ENCODE peak calls at places on chromosomes 11 and 22, in six cellular contexts. One of them, this sample, is unnamed.

GRCh38 chr11:125903753-125904659 is at the start of gene DDX25:
- DNase-seq in T-helper 1 cell: peak
- DNase-seq in effector CD4-positive, alpha-beta T cell: peak
- DNase-seq in A549: no peak
- DNase-seq in HEK293T: no peak
- DNase-seq in HT1080: no peak
- DNase-seq in this sample: peak

GRCh38 chr11:130109441-130109840 is 39.7 kb downstream of the APLP2 start:
- DNase-seq in T-helper 1 cell: no peak
- DNase-seq in effector CD4-positive, alpha-beta T cell: no peak
- DNase-seq in A549: no peak
- DNase-seq in HEK293T: no peak
- DNase-seq in HT1080: no peak
- DNase-seq in this sample: no peak

GRCh38 chr11:128714881-128715280 is 21.0 kb downstream of the FLI1 start:
- DNase-seq in T-helper 1 cell: no peak
- DNase-seq in effector CD4-positive, alpha-beta T cell: no peak
- DNase-seq in A549: no peak
- DNase-seq in HEK293T: no peak
- DNase-seq in HT1080: peak
- DNase-seq in this sample: no peak

GRCh38 chr11:76659672-76660532 is 10.6 kb downstream of the LRRC32 start:
- DNase-seq in T-helper 1 cell: no peak
- DNase-seq in effector CD4-positive, alpha-beta T cell: no peak
- DNase-seq in A549: no peak
- DNase-seq in HEK293T: no peak
- DNase-seq in HT1080: no peak
- DNase-seq in this sample: no peak

GRCh38 chr11:121328967-121329653 is 36.5 kb downstream of the SC5D start:
- DNase-seq in T-helper 1 cell: no peak
- DNase-seq in effector CD4-positive, alpha-beta T cell: no peak
- DNase-seq in A549: no peak
- DNase-seq in HEK293T: no peak
- DNase-seq in HT1080: peak
- DNase-seq in this sample: no peak

GRCh38 chr11:68505596-68505995 is 45.0 kb downstream of the PPP6R3 start:
- DNase-seq in T-helper 1 cell: no peak
- DNase-seq in effector CD4-positive, alpha-beta T cell: no peak
- DNase-seq in A549: no peak
- DNase-seq in HEK293T: no peak
- DNase-seq in HT1080: no peak
- DNase-seq in this sample: no peak

GRCh38 chr22:28112548-28113043 is 193.5 kb upstream of the PITPNB start:
- DNase-seq in T-helper 1 cell: no peak
- DNase-seq in effector CD4-positive, alpha-beta T cell: no peak
- DNase-seq in A549: no peak
- DNase-seq in HEK293T: peak
- DNase-seq in HT1080: peak
- DNase-seq in this sample: peak

GRCh38 chr22:45787770-45788169 is 116.1 kb downstream of the ATXN10 start:
- DNase-seq in T-helper 1 cell: no peak
- DNase-seq in effector CD4-positive, alpha-beta T cell: no peak
- DNase-seq in A549: no peak
- DNase-seq in HEK293T: no peak
- DNase-seq in HT1080: no peak
- DNase-seq in this sample: no peak

GRCh38 chr11:112025682-112026081 is 474 bp downstream of the DLAT start:
- DNase-seq in T-helper 1 cell: no peak
- DNase-seq in effector CD4-positive, alpha-beta T cell: no peak
- DNase-seq in A549: peak
- DNase-seq in HEK293T: no peak
- DNase-seq in HT1080: peak
- DNase-seq in this sample: no peak

GRCh38 chr11:69172674-69173073 is 16.9 kb downstream of the SMIM38 start:
- DNase-seq in T-helper 1 cell: no peak
- DNase-seq in effector CD4-positive, alpha-beta T cell: no peak
- DNase-seq in A549: no peak
- DNase-seq in HEK293T: no peak
- DNase-seq in HT1080: no peak
- DNase-seq in this sample: no peak

GRCh38 chr11:37858398-37858797 is 1260.4 kb upstream of the RAG2 start:
- DNase-seq in T-helper 1 cell: no peak
- DNase-seq in effector CD4-positive, alpha-beta T cell: no peak
- DNase-seq in A549: no peak
- DNase-seq in HEK293T: no peak
- DNase-seq in HT1080: no peak
- DNase-seq in this sample: no peak

GRCh38 chr11:81036168-81036870 is 1595.5 kb upstream of the TENM4 start:
- DNase-seq in T-helper 1 cell: no peak
- DNase-seq in effector CD4-positive, alpha-beta T cell: no peak
- DNase-seq in A549: no peak
- DNase-seq in HEK293T: no peak
- DNase-seq in HT1080: no peak
- DNase-seq in this sample: no peak

GRCh38 chr11:132490976-132491375 is 1041.3 kb downstream of the OPCML start:
- DNase-seq in T-helper 1 cell: no peak
- DNase-seq in effector CD4-positive, alpha-beta T cell: no peak
- DNase-seq in A549: no peak
- DNase-seq in HEK293T: no peak
- DNase-seq in HT1080: peak
- DNase-seq in this sample: no peak

GRCh38 chr11:79834015-79834414 is 393.2 kb upstream of the TENM4 start:
- DNase-seq in T-helper 1 cell: no peak
- DNase-seq in effector CD4-positive, alpha-beta T cell: no peak
- DNase-seq in A549: no peak
- DNase-seq in HEK293T: no peak
- DNase-seq in HT1080: no peak
- DNase-seq in this sample: no peak

GRCh38 chr11:60700689-60701508 is 1.5 kb downstream of the MS4A8 start:
- DNase-seq in T-helper 1 cell: no peak
- DNase-seq in effector CD4-positive, alpha-beta T cell: no peak
- DNase-seq in A549: peak
- DNase-seq in HEK293T: peak
- DNase-seq in HT1080: peak
- DNase-seq in this sample: peak

GRCh38 chr22:39349506-39349966 is 255 bp upstream of the SYNGR1 start:
- DNase-seq in T-helper 1 cell: no peak
- DNase-seq in effector CD4-positive, alpha-beta T cell: no peak
- DNase-seq in A549: peak
- DNase-seq in HEK293T: peak
- DNase-seq in HT1080: no peak
- DNase-seq in this sample: peak

GRCh38 chr11:77396305-77396704 is 77.6 kb downstream of the PAK1 start:
- DNase-seq in T-helper 1 cell: no peak
- DNase-seq in effector CD4-positive, alpha-beta T cell: no peak
- DNase-seq in A549: no peak
- DNase-seq in HEK293T: no peak
- DNase-seq in HT1080: no peak
- DNase-seq in this sample: no peak

GRCh38 chr11:79082920-79083319 is 357.9 kb downstream of the TENM4 start:
- DNase-seq in T-helper 1 cell: no peak
- DNase-seq in effector CD4-positive, alpha-beta T cell: no peak
- DNase-seq in A549: no peak
- DNase-seq in HEK293T: no peak
- DNase-seq in HT1080: no peak
- DNase-seq in this sample: no peak

GRCh38 chr11:93857413-93858185 is 7.2 kb upstream of the VSTM5 start:
- DNase-seq in T-helper 1 cell: no peak
- DNase-seq in effector CD4-positive, alpha-beta T cell: no peak
- DNase-seq in A549: no peak
- DNase-seq in HEK293T: no peak
- DNase-seq in HT1080: no peak
- DNase-seq in this sample: no peak

GRCh38 chr11:19101803-19102520 is 15.0 kb upstream of the ZDHHC13 start:
- DNase-seq in T-helper 1 cell: no peak
- DNase-seq in effector CD4-positive, alpha-beta T cell: no peak
- DNase-seq in A549: no peak
- DNase-seq in HEK293T: no peak
- DNase-seq in HT1080: peak
- DNase-seq in this sample: no peak

GRCh38 chr11:88398372-88399140 is 61.0 kb upstream of the CTSC start:
- DNase-seq in T-helper 1 cell: no peak
- DNase-seq in effector CD4-positive, alpha-beta T cell: no peak
- DNase-seq in A549: peak
- DNase-seq in HEK293T: no peak
- DNase-seq in HT1080: peak
- DNase-seq in this sample: no peak

GRCh38 chr11:798093-798713 is at the start of gene SLC25A22:
- DNase-seq in T-helper 1 cell: peak
- DNase-seq in effector CD4-positive, alpha-beta T cell: peak
- DNase-seq in A549: peak
- DNase-seq in HEK293T: peak
- DNase-seq in HT1080: peak
- DNase-seq in this sample: peak

GRCh38 chr11:125074511-125075241 is 11.6 kb downstream of the SLC37A2 start:
- DNase-seq in T-helper 1 cell: no peak
- DNase-seq in effector CD4-positive, alpha-beta T cell: no peak
- DNase-seq in A549: no peak
- DNase-seq in HEK293T: no peak
- DNase-seq in HT1080: no peak
- DNase-seq in this sample: peak

GRCh38 chr11:503179-503981 is 3.7 kb downstream of the RNH1 start:
- DNase-seq in T-helper 1 cell: no peak
- DNase-seq in effector CD4-positive, alpha-beta T cell: no peak
- DNase-seq in A549: no peak
- DNase-seq in HEK293T: no peak
- DNase-seq in HT1080: no peak
- DNase-seq in this sample: no peak

GRCh38 chr22:21816472-21816786 is 51.0 kb downstream of the MAPK1 start:
- DNase-seq in T-helper 1 cell: no peak
- DNase-seq in effector CD4-positive, alpha-beta T cell: no peak
- DNase-seq in A549: no peak
- DNase-seq in HEK293T: no peak
- DNase-seq in HT1080: no peak
- DNase-seq in this sample: no peak

GRCh38 chr11:125132586-125132985 is 21.2 kb upstream of the TMEM218 start:
- DNase-seq in T-helper 1 cell: no peak
- DNase-seq in effector CD4-positive, alpha-beta T cell: no peak
- DNase-seq in A549: no peak
- DNase-seq in HEK293T: no peak
- DNase-seq in HT1080: no peak
- DNase-seq in this sample: no peak

GRCh38 chr11:67268684-67269268 is 2.5 kb downstream of the GRK2 start:
- DNase-seq in T-helper 1 cell: no peak
- DNase-seq in effector CD4-positive, alpha-beta T cell: no peak
- DNase-seq in A549: no peak
- DNase-seq in HEK293T: no peak
- DNase-seq in HT1080: no peak
- DNase-seq in this sample: no peak

GRCh38 chr11:129804012-129804411 is 11.6 kb upstream of the TMEM45B start:
- DNase-seq in T-helper 1 cell: no peak
- DNase-seq in effector CD4-positive, alpha-beta T cell: no peak
- DNase-seq in A549: no peak
- DNase-seq in HEK293T: no peak
- DNase-seq in HT1080: no peak
- DNase-seq in this sample: no peak

GRCh38 chr11:125886997-125887372 is 483 bp upstream of the HYLS1 start:
- DNase-seq in T-helper 1 cell: peak
- DNase-seq in effector CD4-positive, alpha-beta T cell: peak
- DNase-seq in A549: no peak
- DNase-seq in HEK293T: no peak
- DNase-seq in HT1080: no peak
- DNase-seq in this sample: no peak